ENCODE peak calls at places on chromosomes 11 and 22, in six cellular contexts. D, F, T, I, Q and Z are unnamed samples.

GRCh38 chr11:24234822-24235508 is 261.9 kb upstream of the LUZP2 start:
- DNase-seq in T (no peak), F (peak; percentile 61), I (peak; percentile 8), D (peak; percentile 79), Q (no peak), Z (peak; percentile 72)

GRCh38 chr11:6440906-6441358 is at the start of gene HPX:
- DNase-seq in Q (no peak), D (no peak), T (no peak), F (no peak), I (peak; percentile 41), Z (no peak)

GRCh38 chr11:122494171-122494570 is 161.4 kb upstream of the UBASH3B start:
- DNase-seq in D (peak; percentile 1), F (no peak), I (no peak), Q (no peak), T (no peak), Z (peak; percentile 53)

GRCh38 chr11:6505577-6506240 is 8.6 kb downstream of the DNHD1 start:
- DNase-seq in F (peak; percentile 12), T (no peak), Q (no peak), D (peak; percentile 75), I (no peak), Z (peak; percentile 82)

GRCh38 chr11:83612891-83613766 is 327.0 kb upstream of the CCDC90B start:
- DNase-seq in I (no peak), D (no peak), F (no peak), T (no peak), Q (no peak), Z (no peak)

GRCh38 chr11:118789501-118790356 is 1.2 kb downstream of the DDX6 start:
- DNase-seq in D (no peak), I (no peak), T (no peak), F (no peak), Q (no peak), Z (peak; percentile 25)

GRCh38 chr11:103097279-103097678 is 5.3 kb upstream of the DCUN1D5 start:
- DNase-seq in T (no peak), I (no peak), D (no peak), F (no peak), Q (no peak), Z (no peak)

GRCh38 chr11:45333023-45333422 is 46.9 kb upstream of the SYT13 start:
- DNase-seq in D (no peak), T (no peak), Q (no peak), I (no peak), F (no peak), Z (no peak)

GRCh38 chr11:41392591-41392990 is 66.9 kb downstream of the LRRC4C start:
- DNase-seq in D (no peak), F (no peak), T (no peak), I (no peak), Q (no peak), Z (peak; percentile 37)

GRCh38 chr11:129143335-129143734 is 48.8 kb downstream of the ARHGAP32 start:
- DNase-seq in F (peak; percentile 99), T (no peak), I (no peak), D (peak; percentile 99), Q (no peak), Z (peak; percentile 100)

GRCh38 chr11:17743026-17743807 is 8.6 kb downstream of the KCNC1 start:
- DNase-seq in Q (peak; percentile 54), D (no peak), T (no peak), I (no peak), F (no peak), Z (no peak)

GRCh38 chr11:65780770-65781151 is at the start of gene AP5B1:
- DNase-seq in D (peak; percentile 41), I (peak; percentile 82), F (no peak), Q (peak; percentile 94), T (peak; percentile 60), Z (peak; percentile 33)

GRCh38 chr22:26406118-26406517 is 22.9 kb upstream of the ASPHD2 start:
- DNase-seq in T (no peak), D (peak; percentile 66), F (no peak), Q (no peak), I (no peak), Z (peak; percentile 65)

GRCh38 chr11:90476442-90477007 is 253.7 kb upstream of the CHORDC1 start:
- DNase-seq in I (no peak), D (peak; percentile 0), T (no peak), Q (no peak), F (no peak), Z (peak; percentile 54)

GRCh38 chr22:37591823-37592404 is 12.0 kb upstream of the LGALS2 start:
- DNase-seq in I (no peak), D (no peak), T (no peak), Q (no peak), F (no peak), Z (no peak)

GRCh38 chr11:34926831-34927132 is 10.4 kb downstream of the PDHX start:
- DNase-seq in Q (no peak), T (no peak), D (peak; percentile 76), I (no peak), F (no peak), Z (peak; percentile 53)